ENCODE peak calls at places on chromosome 3, in eight cellular contexts. P is GM13976, Y is endothelial cell, J is GM12864, N is uterus, Z is IMR-90, U is neural crest cell, E is BE2C. T is an unnamed sample.

GRCh38 chr3:81249540-81250029 is 511.9 kb downstream of the GBE1 start:
- DNase-seq in P (no peak), Y (no peak), J (no peak), N (no peak), Z (peak), U (no peak), E (no peak), T (no peak)

GRCh38 chr3:21668012-21668411 is 83.0 kb downstream of the ZNF385D start:
- DNase-seq in P (no peak), Y (no peak), J (no peak), N (no peak), Z (no peak), U (no peak), E (no peak), T (no peak)

GRCh38 chr3:89467886-89468479 is 360.6 kb downstream of the EPHA3 start:
- DNase-seq in P (no peak), Y (no peak), J (no peak), N (no peak), Z (no peak), U (no peak), E (no peak), T (no peak)

GRCh38 chr3:28595364-28595763 is 246.7 kb upstream of the AZI2 start:
- DNase-seq in P (no peak), Y (no peak), J (no peak), N (no peak), Z (no peak), U (no peak), E (no peak), T (no peak)

GRCh38 chr3:68728343-68728742 is 204.0 kb downstream of the TAFA4 start:
- DNase-seq in P (no peak), Y (no peak), J (no peak), N (no peak), Z (no peak), U (no peak), E (no peak), T (no peak)

GRCh38 chr3:146851665-146852064 is 246.5 kb upstream of the PLSCR5 start:
- DNase-seq in P (no peak), Y (no peak), J (no peak), N (no peak), Z (no peak), U (no peak), E (no peak), T (no peak)

GRCh38 chr3:10192953-10193691 is 28.4 kb downstream of the IRAK2 start:
- DNase-seq in P (no peak), Y (peak), J (no peak), N (peak), Z (peak), U (peak), E (peak), T (peak)

GRCh38 chr3:41464401-41464800 is 265.1 kb downstream of the CTNNB1 start:
- DNase-seq in P (no peak), Y (no peak), J (no peak), N (no peak), Z (peak), U (no peak), E (no peak), T (no peak)

GRCh38 chr3:7171493-7171892 is 310.6 kb downstream of the GRM7 start:
- DNase-seq in P (no peak), Y (no peak), J (no peak), N (no peak), Z (no peak), U (no peak), E (no peak), T (no peak)

GRCh38 chr3:147298511-147298982 is 107.8 kb downstream of the ZIC4 start:
- DNase-seq in P (no peak), Y (no peak), J (no peak), N (no peak), Z (peak), U (no peak), E (no peak), T (no peak)

GRCh38 chr3:88059380-88060160 is 515 bp downstream of the ZNF654 start:
- DNase-seq in P (no peak), Y (no peak), J (no peak), N (peak), Z (no peak), U (no peak), E (no peak), T (no peak)

GRCh38 chr3:118960876-118961275 is 73.8 kb downstream of the IGSF11 start:
- DNase-seq in P (no peak), Y (no peak), J (no peak), N (no peak), Z (no peak), U (no peak), E (no peak), T (no peak)

GRCh38 chr3:139455855-139456254 is 20.5 kb downstream of the RBP2 start:
- DNase-seq in P (no peak), Y (no peak), J (no peak), N (no peak), Z (no peak), U (no peak), E (no peak), T (no peak)

GRCh38 chr3:36257117-36257516 is 123.2 kb upstream of the STAC start:
- DNase-seq in P (no peak), Y (no peak), J (no peak), N (no peak), Z (no peak), U (no peak), E (no peak), T (no peak)

GRCh38 chr3:132268956-132269355 is 48.3 kb upstream of the ACP3 start:
- DNase-seq in P (no peak), Y (peak), J (no peak), N (no peak), Z (peak), U (no peak), E (no peak), T (no peak)

GRCh38 chr3:132342183-132342582 is 25.0 kb downstream of the ACP3 start:
- DNase-seq in P (no peak), Y (no peak), J (no peak), N (no peak), Z (no peak), U (no peak), E (no peak), T (no peak)

GRCh38 chr3:132124096-132124495 is 89.3 kb upstream of the CPNE4 start:
- DNase-seq in P (no peak), Y (no peak), J (no peak), N (no peak), Z (no peak), U (no peak), E (no peak), T (no peak)

GRCh38 chr3:48432411-48433371 is 2.8 kb upstream of the PLXNB1 start:
- DNase-seq in P (no peak), Y (peak), J (no peak), N (peak), Z (peak), U (no peak), E (no peak), T (peak)

GRCh38 chr3:11523793-11524160 is 119.9 kb downstream of the VGLL4 start:
- DNase-seq in P (no peak), Y (no peak), J (no peak), N (peak), Z (no peak), U (no peak), E (no peak), T (no peak)

GRCh38 chr3:51967384-51968174 is at the start of gene PCBP4:
- DNase-seq in P (peak), Y (peak), J (no peak), N (peak), Z (peak), U (peak), E (peak), T (no peak)

GRCh38 chr3:102941761-102942160 is 506.9 kb downstream of the ZPLD1 start:
- DNase-seq in P (no peak), Y (no peak), J (no peak), N (no peak), Z (no peak), U (no peak), E (no peak), T (no peak)

GRCh38 chr3:184320099-184320445 is 5.7 kb downstream of the EIF4G1 start:
- DNase-seq in P (peak), Y (no peak), J (no peak), N (peak), Z (peak), U (no peak), E (peak), T (peak)

GRCh38 chr3:129001817-129002572 is 891 bp downstream of the EFCC1 start:
- DNase-seq in P (no peak), Y (peak), J (no peak), N (no peak), Z (no peak), U (peak), E (peak), T (no peak)

GRCh38 chr3:129004639-129005295 is 3.7 kb downstream of the EFCC1 start:
- DNase-seq in P (no peak), Y (no peak), J (no peak), N (no peak), Z (no peak), U (no peak), E (no peak), T (no peak)

GRCh38 chr3:129005526-129006303 is 4.6 kb downstream of the EFCC1 start:
- DNase-seq in P (no peak), Y (no peak), J (no peak), N (no peak), Z (peak), U (no peak), E (no peak), T (no peak)

GRCh38 chr3:129002573-129003569 is 1.8 kb downstream of the EFCC1 start:
- DNase-seq in P (no peak), Y (no peak), J (no peak), N (no peak), Z (no peak), U (no peak), E (no peak), T (no peak)

DNA sequence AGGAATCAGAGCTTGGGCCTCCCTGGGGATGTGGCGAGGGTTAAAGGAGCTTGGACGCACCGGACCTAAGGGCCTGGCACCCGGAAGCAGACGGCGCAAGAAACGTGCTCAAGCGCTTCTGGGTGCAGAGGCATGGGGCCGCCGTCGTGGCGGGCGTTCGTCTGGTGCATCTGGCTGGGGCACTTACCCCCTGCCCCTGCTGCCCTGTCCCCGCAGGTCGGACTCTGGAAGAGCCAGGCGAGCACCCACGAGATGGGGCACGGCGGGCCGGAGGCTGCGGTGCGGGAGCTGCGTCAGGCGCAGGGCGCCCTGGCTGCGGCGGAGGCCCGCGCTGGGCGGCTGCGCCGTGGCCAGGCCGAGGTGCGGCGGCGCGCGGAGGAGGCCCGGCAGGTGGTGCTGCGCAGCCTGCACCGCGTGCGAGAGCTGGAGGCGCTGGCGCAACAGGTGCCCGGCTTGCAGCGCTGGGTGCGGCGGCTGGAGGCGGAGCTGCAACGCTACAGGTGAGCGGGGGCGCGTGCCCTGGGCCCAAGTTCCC is 2.5 kb downstream of the EFCC1 start:
- DNase-seq in P (no peak), Y (peak), J (no peak), N (no peak), Z (no peak), U (no peak), E (peak), T (no peak)
- TF ChIP-seq CTCF in P (peak), Y (no peak), J (no peak), N (no peak), Z (no peak), U (peak), E (peak), T (peak)

GRCh38 chr3:151423091-151423490 is 37.8 kb downstream of the IGSF10 start:
- DNase-seq in P (no peak), Y (no peak), J (no peak), N (no peak), Z (no peak), U (no peak), E (no peak), T (no peak)

GRCh38 chr3:151426337-151426648 is 34.6 kb downstream of the IGSF10 start:
- DNase-seq in P (peak), Y (no peak), J (no peak), N (no peak), Z (no peak), U (no peak), E (no peak), T (no peak)

GRCh38 chr3:151419806-151420205 is 35.3 kb upstream of the P2RY12 start:
- DNase-seq in P (no peak), Y (no peak), J (no peak), N (no peak), Z (no peak), U (no peak), E (no peak), T (no peak)

GRCh38 chr3:151425640-151426336 is 35.1 kb downstream of the IGSF10 start:
- DNase-seq in P (peak), Y (no peak), J (no peak), N (no peak), Z (no peak), U (no peak), E (no peak), T (no peak)

GRCh38 chr3:151421956-151422355 is 37.4 kb upstream of the P2RY12 start:
- DNase-seq in P (no peak), Y (no peak), J (no peak), N (no peak), Z (no peak), U (no peak), E (no peak), T (no peak)
- TF ChIP-seq CTCF in P (no peak), Y (no peak), J (peak), N (no peak), Z (no peak), U (no peak), E (peak), T (peak)

GRCh38 chr3:120557115-120557514 is 39.0 kb upstream of the NDUFB4 start:
- DNase-seq in P (no peak), Y (no peak), J (no peak), N (no peak), Z (no peak), U (no peak), E (no peak), T (no peak)

GRCh38 chr3:120552184-120553020 is 43.7 kb upstream of the NDUFB4 start:
- DNase-seq in P (no peak), Y (no peak), J (no peak), N (no peak), Z (no peak), U (no peak), E (no peak), T (no peak)

GRCh38 chr3:120554727-120555660 is 41.1 kb upstream of the NDUFB4 start:
- DNase-seq in P (no peak), Y (no peak), J (no peak), N (no peak), Z (no peak), U (no peak), E (no peak), T (no peak)

GRCh38 chr3:120558784-120559227 is 37.3 kb upstream of the NDUFB4 start:
- DNase-seq in P (peak), Y (peak), J (peak), N (peak), Z (peak), U (peak), E (peak), T (peak)

DNA sequence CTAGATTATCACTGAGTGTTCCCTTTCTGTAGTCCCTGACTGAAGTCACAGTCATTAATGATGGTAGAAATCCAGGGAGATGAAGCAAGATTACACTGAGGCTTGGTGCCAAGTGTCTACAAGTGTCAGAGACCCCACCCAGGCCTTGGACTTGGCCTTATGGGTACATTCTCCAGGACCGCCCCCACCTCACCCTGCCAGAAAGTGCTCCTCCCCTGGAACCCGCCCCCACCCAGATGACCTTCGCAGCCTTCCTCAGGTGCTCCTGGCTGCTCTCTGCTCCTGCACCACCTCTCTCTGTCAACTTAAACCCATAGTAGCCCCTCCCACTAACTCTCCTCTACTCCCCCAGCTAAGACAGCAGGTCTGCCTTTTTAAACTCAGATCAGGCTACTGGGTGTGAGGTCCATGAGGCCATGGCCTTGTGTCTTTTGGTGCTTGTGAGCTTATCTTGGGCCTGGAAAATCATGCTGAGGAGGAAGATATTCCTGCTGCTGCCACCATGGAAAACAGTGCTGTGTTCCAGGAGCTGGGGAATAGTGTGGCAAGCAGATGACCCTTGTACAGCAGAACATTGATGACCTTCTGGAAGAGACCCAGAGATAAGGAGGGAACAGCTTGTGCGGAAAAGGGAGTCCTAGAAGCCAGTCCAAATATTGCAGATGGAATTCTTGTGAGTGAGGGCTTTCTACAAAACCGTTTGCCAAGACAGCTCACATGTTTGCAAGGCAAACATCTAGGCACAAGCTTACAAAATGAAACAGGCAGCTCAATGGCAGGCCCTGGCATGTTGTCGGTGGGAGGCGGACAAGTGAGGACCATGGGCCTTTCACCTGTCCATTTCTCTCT is 40.3 kb upstream of the NDUFB4 start:
- DNase-seq in P (no peak), Y (no peak), J (no peak), N (no peak), Z (no peak), U (no peak), E (no peak), T (no peak)
- TF ChIP-seq CTCF in P (no peak), Y (no peak), J (no peak), N (no peak), Z (no peak), U (no peak), E (no peak), T (no peak)

GRCh38 chr3:128359060-128359664 is 107.5 kb downstream of the DNAJB8 start:
- DNase-seq in P (no peak), Y (no peak), J (no peak), N (no peak), Z (no peak), U (no peak), E (no peak), T (no peak)
- TF ChIP-seq CTCF in P (no peak), Y (no peak), J (no peak), N (no peak), Z (no peak), U (no peak), E (no peak), T (no peak)

GRCh38 chr3:50173685-50174516 is 17.5 kb upstream of the GNAT1 start:
- DNase-seq in P (no peak), Y (no peak), J (no peak), N (no peak), Z (no peak), U (no peak), E (no peak), T (no peak)
- TF ChIP-seq CTCF in P (no peak), Y (no peak), J (no peak), N (no peak), Z (no peak), U (no peak), E (no peak), T (no peak)

GRCh38 chr3:61009025-61009424 is 242.2 kb downstream of the FHIT start:
- DNase-seq in P (no peak), Y (no peak), J (peak), N (no peak), Z (no peak), U (no peak), E (no peak), T (no peak)
- TF ChIP-seq CTCF in P (no peak), Y (no peak), J (no peak), N (no peak), Z (no peak), U (no peak), E (no peak), T (no peak)

GRCh38 chr3:156010829-156011228 is 109.5 kb upstream of the KCNAB1 start:
- DNase-seq in P (no peak), Y (peak), J (no peak), N (no peak), Z (no peak), U (no peak), E (peak), T (no peak)
- TF ChIP-seq CTCF in P (peak), Y (no peak), J (peak), N (no peak), Z (no peak), U (peak), E (peak), T (peak)

GRCh38 chr3:134407247-134407640 is 33.0 kb upstream of the AMOTL2 start:
- DNase-seq in P (no peak), Y (no peak), J (no peak), N (no peak), Z (peak), U (no peak), E (no peak), T (no peak)

GRCh38 chr3:134409041-134409440 is 34.8 kb upstream of the AMOTL2 start:
- DNase-seq in P (no peak), Y (no peak), J (no peak), N (no peak), Z (no peak), U (no peak), E (no peak), T (no peak)

GRCh38 chr3:134404366-134404885 is 30.2 kb upstream of the AMOTL2 start:
- DNase-seq in P (no peak), Y (no peak), J (no peak), N (no peak), Z (no peak), U (no peak), E (no peak), T (no peak)

GRCh38 chr3:134406331-134407246 is 32.3 kb upstream of the AMOTL2 start:
- DNase-seq in P (no peak), Y (peak), J (no peak), N (no peak), Z (no peak), U (peak), E (peak), T (no peak)
- TF ChIP-seq CTCF in P (no peak), Y (no peak), J (no peak), N (no peak), Z (no peak), U (no peak), E (no peak), T (no peak)

T was measured in RWPE2.